ENCODE peak calls at places on chromosomes 16 and 17, in seven cellular contexts. L is AG10803; O is fibroblast of the aortic adventitia; M is stimulated activated CD4-positive, alpha-beta T cell treated with anti-CD3 and anti-CD28 coated beads, Interleukin-15, amount 100 ng/mL, for 24 hours; Y is K562; K is IMR-90; N is GM23248. B is an unnamed sample.

GRCh38 chr17:47702391-47702995 is 8.5 kb downstream of the TBKBP1 start:
- DNase-seq in L (no peak), O (no peak), M (no peak), N (no peak), K (no peak), Y (no peak), B (no peak)

GRCh38 chr17:62912363-62912762 is 53.7 kb upstream of the TANC2 start:
- DNase-seq in L (no peak), Y (no peak), M (no peak), O (no peak), N (no peak), K (no peak), B (no peak)

GRCh38 chr17:57102122-57102521 is 17.1 kb downstream of the AKAP1 start:
- DNase-seq in N (no peak), L (no peak), Y (no peak), K (no peak), O (no peak), M (no peak), B (no peak)

GRCh38 chr17:21475555-21475954 is 99.4 kb downstream of the KCNJ12 start:
- DNase-seq in Y (no peak), K (no peak), L (no peak), N (no peak), O (no peak), M (no peak), B (no peak)

GRCh38 chr16:90026135-90026534 is 6.9 kb upstream of the DBNDD1 start:
- DNase-seq in O (no peak), Y (no peak), N (no peak), M (no peak), K (no peak), L (no peak), B (no peak)

GRCh38 chr16:57366544-57367040 is 5.7 kb upstream of the CX3CL1 start:
- DNase-seq in Y (no peak), O (no peak), L (no peak), K (no peak), N (no peak), M (no peak), B (no peak)

GRCh38 chr17:8120520-8121443 is 2.5 kb upstream of the ALOXE3 start:
- DNase-seq in O (peak), Y (peak), L (peak), K (peak), M (peak), N (peak), B (peak)

GRCh38 chr17:50618941-50619340 is 15.7 kb upstream of the ABCC3 start:
- DNase-seq in N (peak), L (no peak), K (no peak), M (no peak), O (no peak), Y (no peak), B (no peak)

GRCh38 chr17:49318438-49318965 is 43.5 kb downstream of the ZNF652 start:
- DNase-seq in M (no peak), N (no peak), L (no peak), Y (no peak), K (no peak), O (no peak), B (no peak)

GRCh38 chr17:60730273-60730672 is 52.6 kb downstream of the BCAS3 start:
- DNase-seq in Y (no peak), K (no peak), N (no peak), M (no peak), L (no peak), O (no peak), B (no peak)

GRCh38 chr17:72771734-72772133 is 320.8 kb downstream of the SLC39A11 start:
- DNase-seq in N (no peak), K (no peak), M (no peak), O (no peak), L (no peak), Y (no peak), B (no peak)

GRCh38 chr16:89187337-89188063 is 12.8 kb downstream of the SLC22A31 start:
- DNase-seq in M (peak), O (peak), K (no peak), Y (peak), N (peak), L (no peak), B (peak)